ENCODE peak calls at places on chromosomes 7 and 10, in ten cellular contexts. D is lower leg skin, P is fibroblast of pulmonary artery, Q is endodermal cell, N is fibroblast of lung, L is pancreas, V is mucosa of descending colon, A is brain microvascular endothelial cell, J is GM12864, M is testis. X is an unnamed sample.

GRCh38 chr10:88949912-88950664 is 2.5 kb downstream of the ACTA2 start:
- DNase-seq in D (no peak), P (peak), Q (no peak), N (no peak), L (no peak), V (no peak), A (no peak), J (no peak), M (no peak), X (no peak)

GRCh38 chr7:23012186-23012585 is 1.7 kb downstream of the HYCC1 start:
- DNase-seq in D (no peak), P (no peak), Q (no peak), N (no peak), L (no peak), V (no peak), A (no peak), J (no peak), M (no peak), X (no peak)

GRCh38 chr7:87564290-87564963 is 36.3 kb downstream of the ABCB1 start:
- DNase-seq in D (no peak), P (no peak), Q (peak), N (peak), L (peak), V (peak), A (no peak), J (peak), M (peak), X (no peak)

GRCh38 chr10:22335204-22335956 is 9.9 kb upstream of the SPAG6 start:
- DNase-seq in D (no peak), P (peak), Q (peak), N (peak), L (peak), V (peak), A (no peak), J (no peak), M (peak), X (no peak)

GRCh38 chr7:15503603-15504280 is 58.1 kb downstream of the AGMO start:
- DNase-seq in D (no peak), P (peak), Q (no peak), N (peak), L (no peak), V (no peak), A (no peak), J (no peak), M (no peak), X (no peak)

GRCh38 chr10:11683529-11684320 is 58.5 kb upstream of the ECHDC3 start:
- DNase-seq in D (no peak), P (no peak), Q (no peak), N (no peak), L (no peak), V (peak), A (no peak), J (no peak), M (no peak), X (no peak)

GRCh38 chr10:131437556-131438465 is 126.3 kb upstream of the TCERG1L start:
- DNase-seq in D (peak), P (no peak), Q (no peak), N (no peak), L (no peak), V (no peak), A (no peak), J (no peak), M (no peak), X (no peak)

GRCh38 chr10:124679401-124679800 is 64.8 kb downstream of the FAM53B start:
- DNase-seq in D (no peak), P (no peak), Q (no peak), N (no peak), L (peak), V (no peak), A (no peak), J (no peak), M (no peak), X (no peak)

GRCh38 chr10:113056468-113057021 is 106.5 kb downstream of the TCF7L2 start:
- DNase-seq in D (peak), P (peak), Q (peak), N (peak), L (no peak), V (no peak), A (peak), J (no peak), M (no peak), X (no peak)

DNA sequence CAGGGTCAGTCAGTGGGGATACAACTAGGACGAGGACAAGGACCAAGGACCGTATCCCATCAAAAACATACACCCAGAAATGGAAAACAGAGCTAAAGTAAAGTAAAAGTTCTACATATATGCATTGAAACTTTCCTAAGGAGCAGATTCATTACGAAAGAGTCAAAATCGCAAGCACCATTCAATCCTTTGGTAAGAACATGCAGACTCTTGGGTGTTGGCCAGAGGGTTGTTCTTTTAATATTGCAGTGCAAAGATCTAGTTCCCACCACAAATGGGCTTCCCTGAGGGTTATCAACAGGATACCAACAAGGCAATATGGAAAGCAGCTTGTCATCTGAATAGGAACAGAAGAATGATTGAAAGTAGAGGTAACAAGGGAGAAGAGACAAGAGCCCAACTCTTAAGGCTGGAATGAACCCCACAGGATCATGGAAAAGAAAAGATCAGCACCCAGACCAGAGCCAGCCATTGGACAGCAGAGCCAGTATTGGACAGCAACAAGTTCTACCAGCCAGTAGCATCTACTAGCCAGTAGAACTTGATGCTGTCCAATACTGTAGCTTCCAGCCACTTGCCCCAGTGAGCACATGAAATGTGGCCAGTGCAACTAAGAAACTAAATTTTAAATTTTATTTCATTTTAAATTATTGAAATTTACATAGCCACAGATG is 66.0 kb downstream of the OSBPL3 start:
- DNase-seq in D (no peak), P (no peak), Q (no peak), N (no peak), L (no peak), V (no peak), A (no peak), J (no peak), M (no peak), X (no peak)
- H3K4me3 ChIP-seq in D (no peak), P (no peak), Q (no peak), N (no peak), L (no peak), V (no peak), A (no peak), J (no peak), M (no peak), X (no peak)

GRCh38 chr7:131543298-131543697 is 13.1 kb downstream of the PODXL start:
- DNase-seq in D (no peak), P (no peak), Q (no peak), N (no peak), L (no peak), V (no peak), A (no peak), J (no peak), M (no peak), X (no peak)

GRCh38 chr7:131546583-131547111 is 9.8 kb downstream of the PODXL start:
- DNase-seq in D (no peak), P (peak), Q (peak), N (no peak), L (no peak), V (peak), A (no peak), J (no peak), M (peak), X (no peak)

GRCh38 chr7:131544021-131544420 is 12.4 kb downstream of the PODXL start:
- DNase-seq in D (no peak), P (no peak), Q (no peak), N (no peak), L (no peak), V (no peak), A (no peak), J (no peak), M (no peak), X (no peak)

GRCh38 chr7:131546126-131546525 is 10.3 kb downstream of the PODXL start:
- DNase-seq in D (no peak), P (no peak), Q (peak), N (no peak), L (peak), V (peak), A (no peak), J (no peak), M (no peak), X (no peak)

DNA sequence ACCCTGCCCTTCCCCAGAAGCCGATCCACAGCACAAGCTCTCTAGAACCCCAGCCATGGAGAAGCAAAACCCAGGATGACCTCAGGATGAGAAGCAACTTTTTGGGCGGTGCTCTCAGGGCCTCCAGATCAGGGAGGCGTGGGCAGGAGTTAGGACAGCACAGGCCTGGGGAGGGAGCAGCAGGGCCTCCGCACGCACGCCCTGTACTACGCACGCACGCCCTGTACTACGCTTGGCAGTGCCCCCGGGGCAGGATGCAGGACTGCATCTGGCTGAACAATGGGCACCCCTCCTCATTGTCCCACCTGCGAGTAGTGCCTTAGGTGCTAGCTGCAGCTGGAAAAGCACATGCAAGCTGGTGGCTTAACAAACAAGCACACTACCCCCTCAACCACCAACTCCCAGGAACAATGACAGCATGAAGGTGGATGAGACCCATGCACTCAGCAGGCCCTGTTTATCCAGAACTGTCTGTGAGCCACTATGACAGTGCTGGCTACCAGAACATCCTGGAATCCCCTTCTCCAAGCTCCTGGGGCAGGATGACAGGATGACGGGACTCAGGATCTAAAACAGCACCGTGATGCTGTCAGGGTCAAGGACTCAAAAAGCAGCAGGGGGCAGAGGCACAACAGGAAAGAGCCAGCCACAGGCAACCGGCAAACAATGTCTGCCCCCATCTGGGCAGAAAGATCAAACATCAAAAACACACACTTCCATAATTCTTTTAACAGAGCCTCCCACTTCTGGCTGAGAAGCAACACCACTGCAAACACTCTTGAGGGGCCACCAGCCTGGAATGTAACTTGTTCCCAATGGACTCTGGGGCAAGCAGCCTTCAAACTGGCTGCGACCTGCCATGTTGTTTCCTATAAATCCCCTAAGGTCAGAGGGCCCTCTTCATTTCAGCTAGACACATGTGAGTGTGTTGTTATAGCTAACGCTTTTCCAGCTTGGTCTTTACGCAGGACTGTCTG is 11.7 kb downstream of the PODXL start:
- DNase-seq in D (no peak), P (peak), Q (peak), N (peak), L (no peak), V (no peak), A (peak), J (no peak), M (no peak), X (no peak)
- TF ChIP-seq CTCF in D (no peak), P (peak), Q (peak), N (peak), L (no peak), V (no peak), A (peak), J (peak), M (no peak), X (peak)

GRCh38 chr10:49273082-49273465 is 25.9 kb upstream of the C10orf71 start:
- DNase-seq in D (peak), P (no peak), Q (peak), N (no peak), L (no peak), V (no peak), A (no peak), J (no peak), M (no peak), X (no peak)

GRCh38 chr10:49271346-49271745 is 27.6 kb upstream of the C10orf71 start:
- DNase-seq in D (peak), P (no peak), Q (peak), N (no peak), L (no peak), V (no peak), A (no peak), J (no peak), M (no peak), X (no peak)

GRCh38 chr10:49273626-49274025 is 25.3 kb upstream of the C10orf71 start:
- DNase-seq in D (peak), P (no peak), Q (peak), N (no peak), L (no peak), V (no peak), A (no peak), J (no peak), M (no peak), X (no peak)

GRCh38 chr10:49270565-49270964 is 28.4 kb upstream of the C10orf71 start:
- DNase-seq in D (peak), P (no peak), Q (peak), N (no peak), L (no peak), V (no peak), A (no peak), J (no peak), M (no peak), X (no peak)

DNA sequence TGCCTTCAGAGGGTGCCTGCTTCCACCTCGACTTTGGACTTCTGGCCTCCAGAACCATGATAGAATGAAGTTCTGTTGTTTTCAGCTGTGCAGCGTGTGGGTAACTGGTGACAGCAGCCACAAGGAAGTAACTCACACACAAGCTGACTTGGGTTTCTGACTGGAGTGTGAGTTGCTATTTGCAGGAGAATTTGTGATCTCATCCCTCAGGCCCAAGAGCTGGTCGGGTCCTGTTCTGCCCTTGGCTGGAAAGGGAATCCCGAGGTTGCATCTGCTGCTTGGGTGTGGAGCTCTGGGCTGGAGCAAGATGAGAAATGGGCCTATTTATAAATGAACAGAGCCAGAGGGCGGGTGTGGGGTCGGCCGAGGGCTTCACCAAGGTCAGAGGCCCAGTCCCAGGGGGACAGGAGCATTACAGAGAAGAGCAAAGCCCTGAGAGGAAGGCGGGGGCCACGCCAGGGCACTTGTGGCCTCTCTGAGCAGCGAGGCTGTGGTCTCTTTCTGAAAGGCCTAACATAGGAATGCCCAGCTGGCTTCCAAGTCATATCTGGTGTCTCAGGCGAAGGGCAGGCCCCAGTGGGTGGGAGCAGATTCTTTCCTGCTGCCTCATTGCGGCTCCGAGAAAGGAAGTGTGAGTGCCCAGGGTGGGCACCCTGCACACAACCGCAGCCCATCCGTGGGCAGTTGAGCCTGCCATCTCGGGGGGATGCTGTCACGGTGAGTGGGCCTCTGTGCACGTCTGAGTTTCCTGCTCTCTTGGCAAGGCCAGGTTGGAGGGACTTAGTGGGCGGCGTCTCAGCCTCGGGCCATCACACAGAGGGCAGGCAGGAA is 26.5 kb upstream of the C10orf71 start:
- DNase-seq in D (peak), P (no peak), Q (peak), N (no peak), L (no peak), V (peak), A (peak), J (no peak), M (no peak), X (no peak)
- H3K4me3 ChIP-seq in D (no peak), P (no peak), Q (no peak), N (no peak), L (no peak), V (no peak), A (no peak), J (no peak), M (no peak), X (no peak)

DNA sequence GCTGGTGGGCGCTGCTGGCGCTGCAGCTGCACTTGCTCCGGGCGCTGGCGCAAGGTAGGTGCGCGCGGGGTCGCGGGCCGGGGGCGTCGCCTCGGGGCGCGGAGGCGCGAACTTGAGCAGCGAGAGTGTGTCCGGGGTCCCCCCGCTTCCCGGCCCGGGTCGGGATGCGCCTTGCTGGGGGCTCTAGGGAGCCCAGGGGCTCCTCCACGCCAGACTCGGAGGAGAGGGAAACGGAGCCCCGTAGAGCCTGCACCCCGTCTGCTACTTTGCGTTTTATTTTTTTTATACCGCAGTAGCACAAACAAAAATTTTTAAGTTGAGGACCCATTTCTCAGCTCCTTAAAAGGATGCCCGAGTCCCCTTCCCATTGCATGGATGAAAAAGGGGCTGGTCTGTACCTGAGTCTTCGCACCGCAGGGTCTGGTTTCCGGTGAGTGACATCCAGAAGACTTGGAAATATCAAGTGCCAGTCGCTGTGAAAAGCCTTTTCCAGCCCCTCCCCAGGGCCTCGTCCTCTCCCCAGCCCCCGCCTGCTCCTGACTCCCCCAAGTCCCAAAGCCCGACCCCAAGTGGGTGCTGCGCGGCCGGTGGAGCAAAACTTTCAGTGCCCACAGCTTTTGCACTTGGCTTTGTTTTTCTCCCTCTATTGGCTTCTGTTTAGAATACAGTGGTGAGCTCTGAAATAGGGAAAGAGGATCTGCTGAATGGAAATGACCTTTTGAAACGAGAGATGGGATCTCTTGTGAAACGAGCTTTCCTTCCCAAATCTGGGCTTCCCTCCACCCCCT is 973 bp downstream of the SDK1 start:
- DNase-seq in D (peak), P (peak), Q (peak), N (peak), L (peak), V (peak), A (no peak), J (no peak), M (peak), X (no peak)
- TF ChIP-seq CTCF in D (no peak), P (peak), Q (peak), N (peak), L (no peak), V (no peak), A (peak), J (no peak), M (peak), X (peak)

DNA sequence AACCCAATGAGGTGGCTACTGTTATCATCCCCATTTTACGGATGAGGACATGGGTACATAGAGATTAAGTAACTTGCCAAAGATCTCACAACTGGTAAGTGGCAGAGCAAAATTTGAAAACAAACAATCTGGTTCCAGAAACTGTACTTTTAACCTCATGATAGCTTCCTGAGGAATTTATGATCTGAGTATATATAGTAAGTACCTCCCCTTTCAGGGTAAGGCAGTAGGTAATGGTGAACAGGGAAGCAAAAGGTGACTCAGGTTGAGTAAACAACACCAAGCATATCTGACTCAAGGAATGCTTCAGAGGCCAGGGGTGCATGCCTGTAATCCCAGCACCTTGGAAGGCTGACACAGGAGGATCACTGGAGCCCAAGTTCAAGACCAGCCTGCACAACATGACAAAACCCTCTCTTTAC is 21.1 kb downstream of the KLLN start:
- DNase-seq in D (no peak), P (peak), Q (no peak), N (peak), L (no peak), V (peak), A (no peak), J (no peak), M (no peak), X (peak)
- H3K4me3 ChIP-seq in D (no peak), P (no peak), Q (no peak), N (no peak), L (no peak), V (no peak), A (no peak), J (no peak), M (no peak), X (no peak)

DNA sequence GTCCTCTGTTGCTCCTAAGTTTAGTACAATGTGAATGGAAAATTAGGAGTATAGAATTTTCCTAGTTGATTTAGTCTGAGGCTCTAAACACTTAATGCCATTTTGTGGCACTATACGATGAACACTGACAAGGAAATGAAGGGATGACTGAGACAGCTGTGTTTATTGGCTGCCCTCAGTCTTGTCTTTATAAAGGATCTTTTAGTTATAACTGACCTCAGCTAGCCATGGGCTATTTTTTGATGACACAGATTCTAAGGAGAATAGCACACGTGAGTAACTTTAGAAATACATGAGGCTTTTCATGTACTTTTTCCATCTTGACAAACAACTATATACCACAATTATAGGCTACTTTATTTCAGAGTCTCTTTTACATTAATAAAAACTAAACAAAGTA is 113.7 kb downstream of the PRKG1 start:
- DNase-seq in D (no peak), P (no peak), Q (no peak), N (no peak), L (no peak), V (no peak), A (no peak), J (no peak), M (no peak), X (no peak)
- TF ChIP-seq CTCF in D (no peak), P (no peak), Q (no peak), N (no peak), L (no peak), V (no peak), A (no peak), J (no peak), M (no peak), X (no peak)